ENCODE peak calls at places on chromosomes 6 and 20, in four cellular contexts. R is fibroblast of mammary gland, W is neural progenitor cell, G is aorta. H is an unnamed sample.

GRCh38 chr6:19866900-19867627 is 29.9 kb downstream of the ID4 start:
- DNase-seq in R (peak), W (no peak), G (no peak), H (no peak)

GRCh38 chr20:58645277-58645968 is 5.7 kb upstream of the STX16 start:
- DNase-seq in W (no peak), G (no peak), R (peak), H (peak)

GRCh38 chr6:166910601-166911000 is 45.7 kb downstream of the RNASET2 start:
- DNase-seq in W (no peak), G (no peak), R (peak), H (no peak)

GRCh38 chr6:113067612-113068262 is 720.6 kb downstream of the RFPL4B start:
- DNase-seq in W (no peak), G (no peak), R (peak), H (peak)

GRCh38 chr6:166830891-166831363 is 125.4 kb downstream of the RNASET2 start:
- DNase-seq in G (no peak), R (no peak), W (no peak), H (no peak)

GRCh38 chr6:6091608-6092002 is 84.9 kb upstream of the NRN1 start:
- DNase-seq in W (no peak), G (no peak), R (no peak), H (no peak)

GRCh38 chr20:17491488-17491887 is 39.7 kb downstream of the BFSP1 start:
- DNase-seq in R (no peak), G (no peak), W (no peak), H (no peak)

GRCh38 chr6:52361347-52361944 is 505 bp upstream of the PAQR8 start:
- DNase-seq in G (no peak), R (peak), W (no peak), H (peak)

GRCh38 chr6:109073344-109074235 is 21.1 kb downstream of the SESN1 start:
- DNase-seq in G (no peak), R (peak), W (peak), H (peak)

GRCh38 chr6:92690997-92691599 is 728.3 kb downstream of the EPHA7 start:
- DNase-seq in R (no peak), G (no peak), W (no peak), H (no peak)

GRCh38 chr6:141988954-141989705 is 143.6 kb upstream of the GJE1 start:
- DNase-seq in G (no peak), W (peak), R (peak), H (peak)

GRCh38 chr6:167255918-167256553 is 35.1 kb upstream of the UNC93A start:
- DNase-seq in W (no peak), R (no peak), G (no peak), H (no peak)

GRCh38 chr6:114108119-114109002 is 137.4 kb upstream of the HDAC2 start:
- DNase-seq in R (peak), W (peak), G (peak), H (peak)

GRCh38 chr20:60900581-60900980 is 351.5 kb upstream of the CDH4 start:
- DNase-seq in G (no peak), R (no peak), W (no peak), H (no peak)

GRCh38 chr6:158324136-158324535 is 11.9 kb downstream of the TULP4 start:
- DNase-seq in G (no peak), R (peak), W (no peak), H (peak)

GRCh38 chr6:66985816-66986215 is 1278.8 kb upstream of the EYS start:
- DNase-seq in W (no peak), R (no peak), G (no peak), H (no peak)

GRCh38 chr6:11393713-11394627 is 143.6 kb upstream of the TMEM170B start:
- DNase-seq in W (peak), G (no peak), R (no peak), H (peak)

GRCh38 chr6:141866731-141867502 is 265.8 kb upstream of the GJE1 start:
- DNase-seq in G (no peak), R (no peak), W (no peak), H (peak)

GRCh38 chr20:51126337-51126736 is 103.4 kb upstream of the KCNG1 start:
- DNase-seq in R (no peak), W (no peak), G (no peak), H (no peak)

GRCh38 chr6:48476257-48476656 is 365.3 kb upstream of the PTCHD4 start:
- DNase-seq in G (no peak), W (peak), R (peak), H (peak)

GRCh38 chr20:63980317-63980805 is 571 bp upstream of the PRPF6 start:
- DNase-seq in G (no peak), W (no peak), R (peak), H (no peak)

GRCh38 chr6:158467923-158468322 is 92.0 kb upstream of the TMEM181 start:
- DNase-seq in W (peak), G (no peak), R (no peak), H (no peak)

GRCh38 chr20:63497946-63498935 is 642 bp downstream of the EEF1A2 start:
- DNase-seq in W (no peak), G (peak), R (peak), H (no peak)

GRCh38 chr6:44304282-44305199 is 8.6 kb downstream of the AARS2 start:
- DNase-seq in G (peak), W (peak), R (peak), H (peak)

GRCh38 chr6:125858427-125859320 is 67.9 kb downstream of the NCOA7 start:
- DNase-seq in G (peak), W (peak), R (peak), H (peak)

GRCh38 chr6:46776070-46776752 is 17.0 kb upstream of the MEP1A start:
- DNase-seq in W (no peak), R (no peak), G (no peak), H (no peak)

GRCh38 chr20:38157635-38158495 is 7.2 kb downstream of the TGM2 start:
- DNase-seq in G (peak), W (no peak), R (no peak), H (peak)

GRCh38 chr6:106519460-106520394 is 109.6 kb downstream of the RTN4IP1 start:
- DNase-seq in W (no peak), R (peak), G (no peak), H (peak)

GRCh38 chr6:137921823-137922222 is 54.8 kb downstream of the TNFAIP3 start:
- DNase-seq in R (no peak), G (no peak), W (no peak), H (no peak)

GRCh38 chr6:44475779-44476434 is 88.4 kb downstream of the CDC5L start:
- DNase-seq in G (peak), R (peak), W (peak), H (peak)

GRCh38 chr6:111662794-111663231 is 57.1 kb upstream of the TRAF3IP2 start:
- DNase-seq in R (peak), G (no peak), W (no peak), H (no peak)

GRCh38 chr20:24667689-24668383 is 198.4 kb downstream of the SYNDIG1 start:
- DNase-seq in R (no peak), G (peak), W (no peak), H (no peak)

GRCh38 chr20:33465536-33466302 is 22.2 kb upstream of the SNTA1 start:
- DNase-seq in R (no peak), G (no peak), W (peak), H (no peak)

GRCh38 chr6:155498370-155498769 is 42.7 kb upstream of the NOX3 start:
- DNase-seq in R (peak), G (no peak), W (no peak), H (peak)

DNA sequence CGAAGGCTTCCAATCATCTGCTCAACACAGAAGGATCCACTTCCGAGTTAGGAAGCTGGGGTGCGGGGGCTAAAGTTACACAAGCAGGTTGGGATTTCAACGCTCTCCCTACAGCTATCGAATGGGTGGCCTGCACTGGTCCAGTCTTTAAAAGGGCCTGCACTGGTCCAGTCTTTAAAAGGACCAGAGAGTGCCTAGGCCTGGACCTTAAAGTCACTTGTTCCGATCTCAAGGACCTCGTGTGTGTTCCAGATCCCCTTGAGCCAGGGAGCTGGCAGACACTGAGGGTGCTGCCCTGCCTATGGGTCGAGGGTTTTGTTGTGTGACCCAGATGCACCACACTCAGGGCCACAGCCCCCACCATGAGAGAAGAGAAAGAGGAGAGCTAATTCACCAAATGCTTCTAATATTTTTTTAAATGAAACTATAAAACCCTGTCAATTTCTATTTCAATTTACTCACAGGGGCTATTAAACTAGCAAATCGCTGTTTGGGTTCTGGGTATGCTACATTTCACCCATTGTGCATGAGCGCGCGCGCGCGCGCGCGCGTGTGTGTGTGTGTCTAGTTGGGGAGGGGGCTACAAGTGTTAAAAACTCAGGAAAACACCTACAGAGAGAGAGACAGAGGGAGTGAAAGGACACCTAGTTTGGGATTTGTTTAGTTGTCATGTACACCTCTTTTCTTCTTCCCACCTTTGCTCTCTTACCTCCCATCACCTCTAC is 7.5 kb downstream of the TFAP2B start:
- DNase-seq in R (no peak), W (no peak), G (no peak), H (no peak)
- H3K4me3 ChIP-seq in R (no peak), W (no peak), G (no peak), H (no peak)

DNA sequence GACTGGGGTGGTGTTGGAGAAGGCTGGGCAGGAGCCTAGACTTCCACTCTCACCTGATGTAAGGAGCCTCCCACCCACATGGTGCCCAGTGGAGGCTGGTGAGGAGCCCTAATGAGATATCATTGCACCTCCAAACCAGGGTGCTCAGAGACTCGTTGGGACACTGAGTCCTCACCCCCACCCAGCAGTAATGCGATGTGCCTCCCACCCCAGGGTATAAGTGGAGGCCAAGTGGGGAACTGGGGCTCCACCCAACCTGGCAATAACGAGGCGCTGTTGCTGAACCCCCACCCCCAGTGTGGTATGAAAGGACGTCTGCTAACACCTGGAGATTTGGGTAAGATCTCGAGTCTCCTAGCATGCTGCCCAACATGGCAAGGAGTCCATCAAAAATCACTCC is 510.2 kb downstream of the PREX1 start:
- DNase-seq in G (no peak), W (no peak), R (no peak), H (no peak)
- H3K4me3 ChIP-seq in G (no peak), W (no peak), R (no peak), H (no peak)

DNA sequence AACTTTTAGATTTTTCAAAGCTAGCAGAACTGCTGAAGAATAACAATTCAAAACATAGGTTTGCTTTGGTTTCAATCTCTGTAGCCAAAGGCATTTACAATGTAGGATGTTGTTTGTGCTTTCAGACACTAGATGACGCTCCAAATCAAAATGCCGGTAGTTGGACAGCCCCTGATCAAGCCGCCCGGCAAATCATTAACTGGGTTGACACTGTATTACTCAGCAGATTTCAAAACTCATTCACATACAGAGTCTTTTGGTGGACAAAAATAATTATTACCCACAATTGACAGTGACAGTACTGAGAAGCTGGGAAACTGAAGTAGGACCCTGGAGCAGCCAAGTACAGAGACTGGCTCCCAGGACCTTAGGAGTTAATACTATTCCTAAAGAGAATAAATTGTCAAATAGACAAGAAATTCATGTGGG is 21.3 kb upstream of the HFE start:
- DNase-seq in W (peak), G (no peak), R (peak), H (peak)
- H3K4me3 ChIP-seq in W (no peak), G (no peak), R (peak), H (no peak)

GRCh38 chr6:10033223-10033829 is 381.5 kb downstream of the TFAP2A start:
- DNase-seq in R (no peak), G (no peak), W (peak), H (no peak)
- H3K4me3 ChIP-seq in R (no peak), G (no peak), W (no peak), H (no peak)

GRCh38 chr6:31837612-31838553 is 10.3 kb downstream of the HSPA1B start:
- DNase-seq in W (no peak), R (peak), G (no peak), H (no peak)
- H3K4me3 ChIP-seq in W (peak), R (peak), G (no peak), H (peak)